ENCODE peak calls at places on chromosomes 4 and X, in ten cellular contexts. P, U, R, F, Z, D, C, H, J and A are unnamed samples.

GRCh38 chr4:38456096-38456495 is 207.9 kb upstream of the KLF3 start:
- DNase-seq in D (no peak), U (no peak), H (no peak), F (no peak), P (no peak), Z (no peak), J (no peak), C (no peak), R (no peak), A (no peak)

GRCh38 chrX:136768469-136769084 is 12.2 kb downstream of the ARHGEF6 start:
- DNase-seq in P (peak; percentile 7), C (no peak), U (peak; percentile 83), F (peak; percentile 55), H (no peak), Z (peak; percentile 94), D (peak; percentile 48), J (no peak), R (peak; percentile 61), A (peak; percentile 33)

GRCh38 chrX:11591712-11592351 is 73.9 kb downstream of the ARHGAP6 start:
- DNase-seq in P (no peak), Z (no peak), U (no peak), F (no peak), R (no peak), D (no peak), J (no peak), C (no peak), H (no peak), A (no peak)

GRCh38 chrX:139203681-139204575 is 326.6 kb upstream of the F9 start:
- DNase-seq in F (no peak), Z (no peak), H (peak; percentile 6), C (peak; percentile 53), J (no peak), P (no peak), D (no peak), U (peak; percentile 26), R (no peak), A (peak; percentile 2)

GRCh38 chr4:184457530-184458249 is 16.7 kb downstream of the IRF2 start:
- DNase-seq in D (no peak), U (no peak), R (no peak), F (no peak), P (no peak), C (no peak), J (no peak), Z (no peak), H (no peak), A (no peak)

GRCh38 chrX:85111347-85111746 is 107.7 kb downstream of the APOOL start:
- DNase-seq in H (no peak), Z (no peak), D (peak; percentile 6), J (peak; percentile 11), C (no peak), R (no peak), P (no peak), F (peak; percentile 1), U (peak; percentile 32), A (no peak)

GRCh38 chrX:49754238-49754857 is 58.6 kb upstream of the PAGE1 start:
- DNase-seq in H (peak; percentile 23), R (peak; percentile 0), D (peak; percentile 59), U (peak; percentile 58), C (peak; percentile 32), J (peak; percentile 28), Z (peak; percentile 40), F (peak; percentile 3), P (peak; percentile 13), A (peak; percentile 5)

GRCh38 chr4:37793562-37793961 is 32.9 kb upstream of the PGM2 start:
- DNase-seq in U (peak; percentile 37), D (peak; percentile 26), R (no peak), P (peak; percentile 5), C (no peak), H (no peak), F (peak; percentile 24), Z (no peak), J (peak; percentile 23), A (no peak)

GRCh38 chr4:52588097-52588496 is 71.0 kb downstream of the USP46 start:
- DNase-seq in C (peak; percentile 12), R (no peak), D (peak; percentile 14), F (peak; percentile 19), Z (peak; percentile 19), U (peak; percentile 33), P (no peak), H (peak; percentile 45), J (no peak), A (peak; percentile 27)

GRCh38 chrX:33307954-33308353 is 96.6 kb upstream of the DMD start:
- DNase-seq in Z (no peak), C (no peak), P (no peak), U (peak; percentile 1), F (no peak), H (no peak), R (no peak), J (no peak), D (no peak), A (no peak)

GRCh38 chrX:136816970-136817369 is 36.2 kb upstream of the ARHGEF6 start:
- DNase-seq in D (no peak), R (no peak), H (no peak), U (peak; percentile 56), C (no peak), P (no peak), F (no peak), Z (no peak), J (no peak), A (no peak)

GRCh38 chr4:104966349-104967033 is 180.2 kb upstream of the TET2 start:
- DNase-seq in Z (peak; percentile 23), U (peak; percentile 37), D (peak; percentile 58), R (no peak), C (no peak), H (no peak), F (no peak), P (no peak), J (no peak), A (no peak)

GRCh38 chr4:108991929-108992328 is 229.1 kb upstream of the ETNPPL start:
- DNase-seq in C (no peak), D (no peak), R (no peak), Z (peak; percentile 55), F (no peak), P (no peak), U (no peak), J (no peak), H (no peak), A (no peak)

GRCh38 chrX:33183366-33183765 is 28.0 kb downstream of the DMD start:
- DNase-seq in Z (peak; percentile 78), H (peak; percentile 31), P (no peak), F (no peak), U (no peak), J (no peak), C (no peak), R (no peak), D (no peak), A (no peak)

GRCh38 chrX:136525738-136526606 is 6.0 kb upstream of the VGLL1 start:
- DNase-seq in P (no peak), R (peak; percentile 41), C (no peak), U (peak; percentile 95), D (no peak), H (peak; percentile 14), F (peak; percentile 60), Z (peak; percentile 85), J (no peak), A (no peak)

GRCh38 chr4:81359207-81359606 is 112.5 kb downstream of the RASGEF1B start:
- DNase-seq in Z (no peak), C (no peak), R (no peak), U (no peak), P (no peak), H (no peak), J (no peak), D (no peak), F (no peak), A (no peak)

GRCh38 chr4:41573458-41574129 is 35.6 kb downstream of the LIMCH1 start:
- DNase-seq in C (no peak), J (no peak), P (no peak), U (peak; percentile 57), R (no peak), Z (no peak), D (no peak), F (no peak), H (no peak), A (no peak)

GRCh38 chr4:174450051-174450450 is 72.2 kb downstream of the HPGD start:
- DNase-seq in R (no peak), P (no peak), Z (no peak), F (no peak), U (no peak), H (no peak), D (no peak), C (no peak), J (no peak), A (no peak)

GRCh38 chr4:1360423-1361283 is 13.6 kb downstream of the UVSSA start:
- DNase-seq in D (no peak), Z (no peak), U (no peak), P (no peak), H (no peak), R (no peak), C (no peak), F (no peak), J (no peak), A (no peak)

GRCh38 chr4:172850838-172851237 is 317.8 kb upstream of the GALNT7 start:
- DNase-seq in F (peak; percentile 52), C (no peak), J (no peak), U (peak; percentile 84), P (no peak), Z (peak; percentile 71), D (no peak), R (no peak), H (no peak), A (no peak)

GRCh38 chr4:37132351-37132989 is 112.1 kb upstream of the NWD2 start:
- DNase-seq in J (no peak), P (no peak), U (no peak), Z (no peak), C (no peak), H (no peak), F (no peak), D (no peak), R (no peak), A (no peak)

GRCh38 chrX:12013220-12013619 is 125.1 kb upstream of the FRMPD4 start:
- DNase-seq in H (no peak), Z (peak; percentile 64), R (no peak), U (peak; percentile 83), F (peak; percentile 12), P (no peak), J (no peak), D (no peak), C (no peak), A (peak; percentile 70)

GRCh38 chr4:78265006-78265405 is 207.9 kb downstream of the FRAS1 start:
- DNase-seq in J (no peak), P (no peak), D (no peak), U (no peak), C (no peak), F (no peak), H (no peak), Z (no peak), R (no peak), A (no peak)

GRCh38 chr4:186158021-186158859 is 33.1 kb upstream of the CYP4V2 start:
- DNase-seq in H (no peak), J (no peak), F (no peak), P (no peak), C (no peak), R (no peak), U (no peak), Z (no peak), D (no peak), A (no peak)

GRCh38 chrX:16671005-16671404 is 21.0 kb downstream of the S100G start:
- DNase-seq in P (no peak), C (no peak), Z (peak; percentile 28), R (no peak), J (peak; percentile 3), D (peak; percentile 42), U (peak; percentile 59), H (peak; percentile 20), F (peak; percentile 25), A (peak; percentile 6)

GRCh38 chrX:40504801-40505605 is 75.8 kb upstream of the ATP6AP2 start:
- DNase-seq in H (no peak), R (peak; percentile 25), P (no peak), Z (peak; percentile 84), D (no peak), F (peak; percentile 80), U (no peak), C (no peak), J (no peak), A (no peak)

GRCh38 chr4:44801384-44801783 is 75.0 kb upstream of the GNPDA2 start:
- DNase-seq in C (no peak), H (no peak), D (no peak), U (no peak), P (no peak), F (no peak), J (no peak), R (no peak), Z (no peak), A (no peak)

GRCh38 chr4:182604161-182604591 is 313.0 kb downstream of the DCTD start:
- DNase-seq in H (no peak), C (no peak), Z (no peak), F (no peak), J (no peak), D (no peak), U (peak; percentile 23), R (no peak), P (no peak), A (peak; percentile 86)